ENCODE peak calls at places on chromosomes 6 and 20, in six cellular contexts. X is hepatocyte, R is mesothelial cell of epicardium, V is Calu3, B is NCI-H187, M is NCI-H1092 treated with DMSO at 0.1 percent for 48 hours. W is an unnamed sample.

GRCh38 chr6:42740725-42741124 is 5.2 kb downstream of the TBCC start:
- DNase-seq in V (no peak), B (no peak), M (no peak), R (no peak), X (no peak), W (no peak)

GRCh38 chr20:45392733-45393132 is 14.6 kb upstream of the TP53TG5 start:
- DNase-seq in V (no peak), M (no peak), B (no peak), R (no peak), X (no peak), W (no peak)

GRCh38 chr6:67766061-67766460 is 869.0 kb upstream of the ADGRB3 start:
- DNase-seq in B (no peak), M (no peak), R (no peak), X (no peak), V (no peak), W (no peak)

GRCh38 chr6:33123732-33124524 is 48.1 kb downstream of the HLA-DPB1 start:
- DNase-seq in B (no peak), M (peak; percentile 7), V (peak; percentile 25), R (no peak), X (peak; percentile 41), W (no peak)

GRCh38 chr6:10210052-10210451 is 204.8 kb downstream of the TFAP2A start:
- DNase-seq in X (no peak), R (no peak), B (no peak), V (no peak), M (no peak), W (no peak)

GRCh38 chr6:11493979-11494378 is 43.6 kb upstream of the TMEM170B start:
- DNase-seq in M (no peak), R (no peak), X (no peak), V (no peak), B (no peak), W (no peak)

GRCh38 chr20:19676202-19676601 is 81.9 kb upstream of the RIN2 start:
- DNase-seq in M (no peak), B (no peak), X (no peak), V (no peak), R (no peak), W (no peak)

GRCh38 chr20:44104807-44105517 is 82.0 kb downstream of the JPH2 start:
- DNase-seq in V (peak; percentile 41), X (peak; percentile 66), M (peak; percentile 20), R (no peak), B (no peak), W (no peak)

GRCh38 chr20:2329286-2329685 is 33.5 kb downstream of the TGM3 start:
- DNase-seq in X (no peak), B (no peak), M (no peak), R (no peak), V (no peak), W (no peak)

GRCh38 chr6:111585969-111586315 is 19.7 kb downstream of the TRAF3IP2 start:
- DNase-seq in X (no peak), M (no peak), B (no peak), R (no peak), V (no peak), W (no peak)

GRCh38 chr20:3788685-3789155 is 2.2 kb upstream of the CENPB start:
- DNase-seq in R (no peak), X (no peak), B (no peak), M (no peak), V (no peak), W (no peak)

GRCh38 chr6:161561938-161562337 is 288.1 kb upstream of the AGPAT4 start:
- DNase-seq in X (no peak), B (no peak), M (no peak), V (no peak), R (no peak), W (no peak)

GRCh38 chr6:156832166-156832743 is 55.1 kb downstream of the ARID1B start:
- DNase-seq in M (peak; percentile 95), B (no peak), X (no peak), R (no peak), V (no peak), W (no peak)

GRCh38 chr20:62193079-62194025 is 10.5 kb downstream of the MTG2 start:
- DNase-seq in V (no peak), R (no peak), B (no peak), X (no peak), M (no peak), W (no peak)

GRCh38 chr20:23668477-23668951 is 20.3 kb downstream of the CST4 start:
- DNase-seq in M (peak; percentile 56), R (peak; percentile 63), V (peak; percentile 32), X (peak; percentile 82), B (peak; percentile 13), W (peak; percentile 72)

GRCh38 chr20:7798176-7798575 is 142.1 kb downstream of the HAO1 start:
- DNase-seq in R (no peak), X (no peak), V (no peak), M (no peak), B (no peak), W (no peak)

GRCh38 chr20:34859826-34860545 is 12.7 kb downstream of the GGT7 start:
- DNase-seq in B (no peak), M (no peak), R (peak; percentile 25), X (no peak), V (no peak), W (no peak)

GRCh38 chr6:157374889-157375443 is 6.0 kb upstream of the ZDHHC14 start:
- DNase-seq in M (no peak), B (no peak), V (no peak), R (no peak), X (no peak), W (no peak)

GRCh38 chr6:152220785-152221184 is 413.3 kb downstream of the ESR1 start:
- DNase-seq in R (no peak), M (no peak), X (no peak), B (no peak), V (no peak), W (no peak)

GRCh38 chr6:159720708-159721107 is 6.6 kb upstream of the WTAP start:
- DNase-seq in R (no peak), V (peak; percentile 49), M (peak; percentile 52), X (peak; percentile 67), B (peak; percentile 34), W (no peak)